ENCODE peak calls at places on chromosome 20, in four cellular contexts. I is tibial artery, M is cardiac muscle cell, R is fibroblast of lung. W is an unnamed sample.

GRCh38 chr20:35601021-35601973 is 14.3 kb upstream of the SPAG4 start:
- DNase-seq in I (peak; percentile 68), R (peak; percentile 76), M (peak; percentile 83), W (peak; percentile 94)

GRCh38 chr20:53628076-53628475 is 34.4 kb upstream of the ZNF217 start:
- DNase-seq in M (no peak), R (no peak), I (no peak), W (no peak)

GRCh38 chr20:43457640-43458421 is at the start of gene SRSF6:
- DNase-seq in R (peak; percentile 84), M (peak; percentile 93), I (peak; percentile 95), W (peak; percentile 98)

GRCh38 chr20:60138263-60139127 is 180.3 kb downstream of the CDH26 start:
- DNase-seq in R (peak; percentile 27), I (peak; percentile 31), M (peak; percentile 12), W (peak; percentile 89)

GRCh38 chr20:44914924-44915323 is 5.1 kb downstream of the PABPC1L start:
- DNase-seq in I (no peak), R (no peak), M (peak; percentile 27), W (no peak)

GRCh38 chr20:24937579-24937978 is 11.5 kb upstream of the CST7 start:
- DNase-seq in M (no peak), I (no peak), R (no peak), W (peak; percentile 44)

GRCh38 chr20:40993794-40994540 is 34.7 kb upstream of the TOP1 start:
- DNase-seq in I (no peak), M (no peak), R (no peak), W (no peak)

GRCh38 chr20:46543033-46543432 is 7.4 kb downstream of the OCSTAMP start:
- DNase-seq in M (no peak), I (no peak), R (no peak), W (no peak)

GRCh38 chr20:51175724-51176123 is 152.8 kb upstream of the KCNG1 start:
- DNase-seq in M (no peak), R (no peak), I (no peak), W (no peak)

GRCh38 chr20:63224272-63225081 is 8.5 kb upstream of the YTHDF1 start:
- DNase-seq in M (peak; percentile 77), R (peak; percentile 77), I (no peak), W (no peak)

GRCh38 chr20:60252866-60253265 is 294.6 kb downstream of the CDH26 start:
- DNase-seq in R (no peak), M (no peak), I (no peak), W (no peak)

GRCh38 chr20:31406115-31406514 is at the start of gene DEFB121:
- DNase-seq in I (no peak), M (no peak), R (no peak), W (no peak)
- H3K9me3 ChIP-seq in I (no peaks in the 10 kb centered on the region), M (no peaks in the 10 kb centered on the region), R (no peaks in the 10 kb centered on the region), W (no peaks in the 10 kb centered on the region)

GRCh38 chr20:23164176-23164601 is 78.1 kb upstream of the CD93 start:
- DNase-seq in M (no peak), I (peak; percentile 24), R (no peak), W (no peak)
- H3K4me1 ChIP-seq in M (no peaks in the 10 kb centered on the region), I (peaks cover 44% of the 10 kb centered on the region), R (peaks cover 7% of the 10 kb centered on the region), W (peaks cover 29% of the 10 kb centered on the region)

GRCh38 chr20:29298759-29299613 is 1958.5 kb upstream of the DEFB115 start:
- DNase-seq in M (peak; percentile 16), R (peak; percentile 6), I (no peak), W (no peak)
- H3K9me3 ChIP-seq in M (no peaks in the 10 kb centered on the region), R (no peaks in the 10 kb centered on the region), I (no peaks in the 10 kb centered on the region), W (peaks cover 90% of the 10 kb centered on the region)

DNA sequence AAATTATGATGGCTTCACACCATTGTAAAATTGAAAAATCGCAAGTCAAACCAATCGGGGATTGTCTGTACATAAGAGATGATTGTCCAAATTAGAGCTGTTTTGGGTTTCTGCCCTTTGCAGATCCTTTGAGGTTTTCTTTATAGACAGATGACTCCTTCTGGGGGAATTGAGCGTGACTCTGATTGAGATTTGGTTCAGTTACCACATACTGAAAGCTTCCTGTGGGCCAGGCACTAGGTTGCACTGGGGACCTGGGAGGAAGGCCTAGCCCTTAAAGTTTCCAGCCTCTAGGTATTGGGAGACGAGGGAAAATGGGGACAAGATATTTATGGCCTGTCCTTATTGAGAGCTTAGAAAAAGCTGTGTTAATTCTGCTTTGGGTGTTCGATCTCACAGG is 9.2 kb downstream of the VAPB start:
- DNase-seq in M (no peak), R (no peak), I (no peak), W (no peak)
- H3K4me1 ChIP-seq in M (no peaks in the 10 kb centered on the region), R (no peaks in the 10 kb centered on the region), I (peaks cover 26% of the 10 kb centered on the region), W (peaks cover 89% of the 10 kb centered on the region)

GRCh38 chr20:56043227-56043626 is 37.9 kb upstream of the CBLN4 start:
- DNase-seq in M (no peak), R (no peak), I (no peak), W (no peak)
- H3K9me3 ChIP-seq in M (peaks cover 3% of the 10 kb centered on the region), R (no peaks in the 10 kb centered on the region), I (no peaks in the 10 kb centered on the region), W (no peaks in the 10 kb centered on the region)

GRCh38 chr20:1180949-1181348 is 3.8 kb downstream of the TMEM74B start:
- DNase-seq in I (no peak), M (no peak), R (no peak), W (no peak)

GRCh38 chr20:1178623-1179022 is 6.2 kb downstream of the TMEM74B start:
- DNase-seq in R (no peak), M (no peak), I (no peak), W (no peak)

GRCh38 chr20:1177680-1178079 is 7.1 kb downstream of the TMEM74B start:
- DNase-seq in I (no peak), R (no peak), M (peak; percentile 19), W (no peak)

GRCh38 chr20:1174787-1175186 is 10.0 kb downstream of the TMEM74B start:
- DNase-seq in R (no peak), M (no peak), I (no peak), W (no peak)

DNA sequence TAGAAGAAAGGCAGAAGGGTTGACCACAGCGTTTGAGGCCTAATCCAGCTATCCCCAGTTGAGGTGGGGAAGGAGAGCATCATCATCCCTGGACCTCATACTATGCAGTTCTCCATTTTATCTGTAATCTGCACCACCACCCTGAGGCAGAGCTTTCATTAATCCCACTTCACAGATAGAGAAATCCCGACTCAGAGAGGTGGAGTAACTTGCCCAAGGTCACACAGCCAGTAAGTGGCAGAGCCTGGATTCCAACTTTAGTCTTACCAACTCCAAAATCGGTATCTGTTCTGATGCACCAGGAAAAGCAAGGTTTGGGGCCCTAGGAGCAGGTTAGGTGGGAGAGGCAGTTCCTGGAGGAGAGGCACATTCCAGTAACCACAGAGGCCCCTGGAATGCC is 6.7 kb downstream of the TMEM74B start:
- DNase-seq in M (no peak), R (no peak), I (no peak), W (no peak)
- H3K4me1 ChIP-seq in M (no peaks in the 10 kb centered on the region), R (no peaks in the 10 kb centered on the region), I (no peaks in the 10 kb centered on the region), W (no peaks in the 10 kb centered on the region)

GRCh38 chr20:56222945-56223344 is 25.6 kb upstream of the MC3R start:
- DNase-seq in I (no peak), R (no peak), M (no peak), W (no peak)
- H3K9me3 ChIP-seq in I (no peaks in the 10 kb centered on the region), R (no peaks in the 10 kb centered on the region), M (no peaks in the 10 kb centered on the region), W (no peaks in the 10 kb centered on the region)

GRCh38 chr20:37804584-37805566 is 98.1 kb upstream of the VSTM2L start:
- DNase-seq in R (no peak), M (no peak), I (no peak), W (peak; percentile 84)
- H3K4me1 ChIP-seq in R (no peaks in the 10 kb centered on the region), M (peaks cover 34% of the 10 kb centered on the region), I (no peaks in the 10 kb centered on the region), W (peaks cover 32% of the 10 kb centered on the region)

DNA sequence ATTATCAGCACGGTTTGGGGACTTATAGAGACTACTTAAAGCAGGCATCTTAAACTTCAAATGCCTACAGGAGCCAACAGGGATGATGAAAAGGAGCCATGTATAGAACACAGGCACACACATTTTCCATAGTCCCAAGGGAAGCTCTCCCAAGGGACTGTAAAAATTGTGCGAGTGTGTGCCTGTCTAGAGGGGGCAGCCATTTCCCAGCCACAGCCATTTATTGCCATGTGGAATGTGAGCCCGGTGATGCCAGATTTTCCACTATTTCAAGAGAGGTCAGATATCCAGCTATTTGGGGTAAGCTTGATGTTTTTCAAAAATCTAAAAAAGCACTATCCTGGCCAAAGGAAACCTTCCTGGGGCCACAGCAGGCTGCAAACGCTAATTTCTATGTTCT is 24.1 kb upstream of the RALY start:
- DNase-seq in R (no peak), I (no peak), M (no peak), W (no peak)
- H3K9me3 ChIP-seq in R (no peaks in the 10 kb centered on the region), I (no peaks in the 10 kb centered on the region), M (no peaks in the 10 kb centered on the region), W (no peaks in the 10 kb centered on the region)